ENCODE peak calls at places on chromosomes 1 and 21, in nine cellular contexts. K, T, L, X, W, V, B, Q and P are unnamed samples. For H3K36me3 and H3K4me1, the result is how much of the 10 kb centered on the place peaks cover.

GRCh38 chr21:21179619-21180336 is 181.6 kb downstream of the NCAM2 start:
- DNase-seq in K (no peak), T (no peak), L (no peak), X (no peak), W (no peak), V (no peak), B (no peak), Q (no peak), P (no peak)

GRCh38 chr1:48048064-48048463 is 50.9 kb upstream of the TRABD2B start:
- DNase-seq in K (no peak), T (no peak), L (no peak), X (peak), W (no peak), V (no peak), B (no peak), Q (no peak), P (peak)

GRCh38 chr1:118275716-118276115 is 90.7 kb upstream of the SPAG17 start:
- DNase-seq in K (peak), T (no peak), L (no peak), X (no peak), W (no peak), V (no peak), B (no peak), Q (no peak), P (no peak)

GRCh38 chr21:29305561-29305960 is 6.8 kb downstream of the BACH1 start:
- DNase-seq in K (no peak), T (no peak), L (no peak), X (no peak), W (no peak), V (no peak), B (no peak), Q (no peak), P (no peak)

GRCh38 chr1:118785246-118785645 is 202.9 kb downstream of the TBX15 start:
- DNase-seq in K (no peak), T (no peak), L (no peak), X (peak), W (no peak), V (no peak), B (no peak), Q (no peak), P (no peak)

GRCh38 chr1:88777604-88778149 is 93.6 kb downstream of the PKN2 start:
- DNase-seq in K (no peak), T (no peak), L (no peak), X (no peak), W (no peak), V (no peak), B (no peak), Q (peak), P (no peak)

GRCh38 chr1:62229932-62230331 is 35.3 kb downstream of the L1TD1 start:
- DNase-seq in K (no peak), T (no peak), L (no peak), X (no peak), W (peak), V (no peak), B (peak), Q (no peak), P (peak)

GRCh38 chr1:155050560-155051341 is at the start of gene ADAM15:
- DNase-seq in K (peak), T (peak), L (peak), X (peak), W (peak), V (peak), B (peak), Q (peak), P (peak)

GRCh38 chr1:51472349-51472748 is 46.7 kb downstream of the EPS15 start:
- DNase-seq in K (no peak), T (no peak), L (no peak), X (no peak), W (no peak), V (no peak), B (no peak), Q (no peak), P (peak)

GRCh38 chr1:206050655-206051235 is 2.2 kb upstream of the RHEX start:
- DNase-seq in K (no peak), T (no peak), L (no peak), X (no peak), W (no peak), V (no peak), B (peak), Q (no peak), P (no peak)

GRCh38 chr21:35332841-35333426 is 283.8 kb upstream of the RUNX1 start:
- DNase-seq in K (no peak), T (no peak), L (no peak), X (no peak), W (no peak), V (no peak), B (no peak), Q (no peak), P (no peak)

GRCh38 chr1:203359010-203359571 is 8.2 kb upstream of the FMOD start:
- DNase-seq in K (no peak), T (peak), L (no peak), X (peak), W (peak), V (no peak), B (peak), Q (no peak), P (peak)

GRCh38 chr1:17653728-17654351 is 101.3 kb upstream of the ACTL8 start:
- DNase-seq in K (peak), T (no peak), L (no peak), X (peak), W (peak), V (no peak), B (peak), Q (peak), P (peak)

GRCh38 chr1:91889717-91890459 is 3.9 kb upstream of the TGFBR3 start:
- DNase-seq in K (no peak), T (no peak), L (no peak), X (no peak), W (no peak), V (no peak), B (peak), Q (no peak), P (peak)

GRCh38 chr1:75317976-75318375 is 183.8 kb downstream of the LHX8 start:
- DNase-seq in K (no peak), T (no peak), L (no peak), X (no peak), W (no peak), V (no peak), B (no peak), Q (no peak), P (no peak)

GRCh38 chr1:7362947-7363346 is 408.1 kb upstream of the VAMP3 start:
- DNase-seq in K (no peak), T (no peak), L (no peak), X (no peak), W (no peak), V (no peak), B (no peak), Q (no peak), P (no peak)

GRCh38 chr1:23122023-23122738 is 46.5 kb downstream of the LUZP1 start:
- DNase-seq in K (peak), T (no peak), L (no peak), X (no peak), W (peak), V (no peak), B (no peak), Q (no peak), P (peak)

GRCh38 chr1:113830039-113830438 is 17.8 kb upstream of the RSBN1 start:
- DNase-seq in K (no peak), T (no peak), L (no peak), X (no peak), W (no peak), V (no peak), B (no peak), Q (no peak), P (peak)

GRCh38 chr1:230570724-230571390 is 71.4 kb upstream of the COG2 start:
- DNase-seq in K (no peak), T (no peak), L (peak), X (no peak), W (no peak), V (no peak), B (no peak), Q (no peak), P (no peak)

GRCh38 chr21:40667964-40668363 is 179.0 kb downstream of the DSCAM start:
- DNase-seq in K (no peak), T (no peak), L (no peak), X (no peak), W (no peak), V (no peak), B (no peak), Q (no peak), P (no peak)

GRCh38 chr1:67572217-67572593 is 112.8 kb upstream of the GADD45A start:
- DNase-seq in K (no peak), T (no peak), L (no peak), X (no peak), W (no peak), V (no peak), B (no peak), Q (no peak), P (no peak)

GRCh38 chr1:59057211-59057694 is 239.6 kb upstream of the FGGY start:
- DNase-seq in K (peak), T (peak), L (peak), X (peak), W (peak), V (no peak), B (peak), Q (no peak), P (peak)

GRCh38 chr1:232176222-232176621 is 453.7 kb downstream of the SIPA1L2 start:
- DNase-seq in K (no peak), T (no peak), L (no peak), X (no peak), W (no peak), V (no peak), B (no peak), Q (no peak), P (no peak)

GRCh38 chr1:168688679-168689657 is 40.0 kb downstream of the DPT start:
- DNase-seq in K (no peak), T (no peak), L (no peak), X (no peak), W (no peak), V (no peak), B (no peak), Q (no peak), P (no peak)

GRCh38 chr1:5430911-5431310 is 561.3 kb downstream of the NPHP4 start:
- DNase-seq in K (no peak), T (no peak), L (no peak), X (no peak), W (no peak), V (no peak), B (no peak), Q (no peak), P (no peak)

GRCh38 chr1:44546403-44547053 is 127.8 kb downstream of the TMEM53 start:
- DNase-seq in K (no peak), T (no peak), L (no peak), X (no peak), W (no peak), V (no peak), B (no peak), Q (no peak), P (no peak)

GRCh38 chr1:172585861-172586260 is 52.9 kb downstream of the SUCO start:
- DNase-seq in K (no peak), T (no peak), L (no peak), X (no peak), W (no peak), V (no peak), B (no peak), Q (no peak), P (no peak)

GRCh38 chr1:212909652-212910063 is 40.7 kb upstream of the VASH2 start:
- DNase-seq in K (peak), T (no peak), L (no peak), X (no peak), W (no peak), V (no peak), B (no peak), Q (peak), P (no peak)

GRCh38 chr1:31617218-31617916 is at the start of gene HCRTR1:
- DNase-seq in K (peak), T (peak), L (no peak), X (no peak), W (no peak), V (no peak), B (peak), Q (no peak), P (peak)

GRCh38 chr1:199909137-199909536 is 118.4 kb upstream of the NR5A2 start:
- DNase-seq in K (no peak), T (no peak), L (no peak), X (no peak), W (no peak), V (no peak), B (no peak), Q (no peak), P (peak)

GRCh38 chr21:37916795-37917142 is 512 bp upstream of the KCNJ6 start:
- DNase-seq in K (peak), T (no peak), L (no peak), X (no peak), W (peak), V (peak), B (no peak), Q (peak), P (peak)

GRCh38 chr21:44064852-44065403 is 42.3 kb upstream of the PWP2 start:
- DNase-seq in K (no peak), T (peak), L (no peak), X (no peak), W (no peak), V (no peak), B (no peak), Q (no peak), P (no peak)
- H3K36me3 ChIP-seq in K (under half), T (half or more), L (under half), X (under half), W (under half), V (under half), B (under half), Q (half or more), P (half or more)

GRCh38 chr1:183807549-183808168 is 2.7 kb downstream of the RGL1 start:
- DNase-seq in K (no peak), T (no peak), L (no peak), X (no peak), W (no peak), V (no peak), B (no peak), Q (no peak), P (peak)
- H3K4me1 ChIP-seq in K (under half), T (half or more), L (under half), X (under half), W (under half), V (under half), B (under half), Q (under half), P (half or more)

DNA sequence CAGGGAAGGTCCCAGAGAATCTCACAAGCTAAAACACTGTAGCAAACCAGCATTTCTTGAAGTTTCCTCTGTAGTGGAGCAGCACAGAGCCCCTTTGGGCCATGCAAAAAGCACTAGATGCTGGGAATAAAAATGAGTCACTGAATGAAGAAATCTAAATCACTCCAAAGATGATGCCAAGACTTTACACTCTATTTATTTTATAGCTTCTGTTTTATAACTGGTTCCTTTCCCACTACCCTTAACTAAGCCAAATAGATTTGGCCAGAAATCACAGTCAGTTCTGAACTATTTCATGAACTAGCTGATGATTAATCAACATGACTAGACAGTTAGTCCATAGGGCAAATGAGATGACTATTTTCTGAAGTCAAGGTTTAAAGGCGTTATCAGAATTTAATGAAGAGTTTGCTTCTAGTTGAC is 89.5 kb downstream of the SCMH1 start:
- DNase-seq in K (no peak), T (no peak), L (no peak), X (no peak), W (no peak), V (no peak), B (no peak), Q (no peak), P (peak)
- H3K36me3 ChIP-seq in K (under half), T (under half), L (under half), X (under half), W (under half), V (under half), B (under half), Q (under half), P (under half)

GRCh38 chr21:43734131-43734634 is 15.3 kb downstream of the PDXK start:
- DNase-seq in K (no peak), T (no peak), L (peak), X (no peak), W (no peak), V (no peak), B (peak), Q (no peak), P (no peak)
- H3K4me1 ChIP-seq in K (under half), T (under half), L (under half), X (under half), W (half or more), V (under half), B (under half), Q (under half), P (half or more)

GRCh38 chr1:13819637-13820036 is 119.6 kb downstream of the PRDM2 start:
- DNase-seq in K (no peak), T (peak), L (no peak), X (no peak), W (peak), V (no peak), B (peak), Q (no peak), P (no peak)

GRCh38 chr1:13817906-13818305 is 117.9 kb downstream of the PRDM2 start:
- DNase-seq in K (no peak), T (peak), L (no peak), X (no peak), W (no peak), V (no peak), B (peak), Q (no peak), P (no peak)

GRCh38 chr1:13820055-13820454 is 120.1 kb downstream of the PRDM2 start:
- DNase-seq in K (no peak), T (peak), L (no peak), X (no peak), W (peak), V (no peak), B (peak), Q (no peak), P (no peak)

GRCh38 chr1:13818926-13819325 is 118.9 kb downstream of the PRDM2 start:
- DNase-seq in K (no peak), T (peak), L (no peak), X (no peak), W (peak), V (no peak), B (peak), Q (no peak), P (no peak)

GRCh38 chr1:13820456-13820855 is 120.5 kb downstream of the PRDM2 start:
- DNase-seq in K (no peak), T (peak), L (no peak), X (no peak), W (peak), V (no peak), B (peak), Q (no peak), P (no peak)
- H3K36me3 ChIP-seq in K (under half), T (under half), L (under half), X (under half), W (under half), V (under half), B (under half), Q (under half), P (under half)

GRCh38 chr1:153545067-153546055 is at the start of gene S100A4:
- DNase-seq in K (peak), T (peak), L (peak), X (peak), W (peak), V (peak), B (peak), Q (peak), P (peak)

GRCh38 chr1:153543738-153544135 is 1.9 kb downstream of the S100A4 start:
- DNase-seq in K (no peak), T (no peak), L (no peak), X (no peak), W (no peak), V (no peak), B (no peak), Q (no peak), P (peak)

GRCh38 chr1:153541641-153542569 is 1.2 kb upstream of the S100A5 start:
- DNase-seq in K (no peak), T (no peak), L (no peak), X (no peak), W (no peak), V (no peak), B (no peak), Q (no peak), P (no peak)

GRCh38 chr1:153544453-153545066 is 1.0 kb downstream of the S100A4 start:
- DNase-seq in K (no peak), T (no peak), L (no peak), X (no peak), W (no peak), V (no peak), B (no peak), Q (no peak), P (no peak)

GRCh38 chr1:153542956-153543737 is 2.4 kb upstream of the S100A5 start:
- DNase-seq in K (no peak), T (no peak), L (no peak), X (no peak), W (no peak), V (no peak), B (no peak), Q (no peak), P (peak)
- H3K4me1 ChIP-seq in K (under half), T (half or more), L (under half), X (under half), W (under half), V (under half), B (under half), Q (under half), P (half or more)

GRCh38 chr1:110262296-110262695 is 52.2 kb downstream of the KCNC4 start:
- DNase-seq in K (no peak), T (no peak), L (no peak), X (no peak), W (no peak), V (no peak), B (no peak), Q (no peak), P (no peak)

GRCh38 chr1:110265186-110265585 is 55.1 kb downstream of the KCNC4 start:
- DNase-seq in K (no peak), T (no peak), L (no peak), X (no peak), W (no peak), V (no peak), B (no peak), Q (no peak), P (no peak)

GRCh38 chr1:110267260-110267659 is 57.1 kb downstream of the KCNC4 start:
- DNase-seq in K (no peak), T (no peak), L (no peak), X (no peak), W (no peak), V (no peak), B (no peak), Q (no peak), P (no peak)

GRCh38 chr1:110262846-110263631 is 52.9 kb downstream of the KCNC4 start:
- DNase-seq in K (no peak), T (no peak), L (no peak), X (no peak), W (no peak), V (no peak), B (no peak), Q (no peak), P (no peak)

GRCh38 chr1:110264430-110264829 is 54.3 kb downstream of the KCNC4 start:
- DNase-seq in K (no peak), T (no peak), L (no peak), X (no peak), W (no peak), V (no peak), B (no peak), Q (no peak), P (no peak)
- H3K36me3 ChIP-seq in K (under half), T (under half), L (under half), X (under half), W (under half), V (under half), B (under half), Q (under half), P (under half)